ENCODE peak calls at places on chromosomes 16 and 17, in ten cellular contexts. One of them, this sample, is unnamed.

GRCh38 chr17:38725066-38725465 is 5.1 kb upstream of the CISD3 start:
- DNase-seq in endothelial cell of umbilical vein: no peak
- DNase-seq in adrenal gland: no peak
- DNase-seq in prostate gland: no peak
- DNase-seq in stomach: no peak
- DNase-seq in tibial nerve: no peak
- DNase-seq in A549: no peak
- DNase-seq in breast epithelium: no peak
- DNase-seq in heart left ventricle: no peak
- DNase-seq in lower leg skin: no peak
- DNase-seq in this sample: no peak

GRCh38 chr17:81510798-81511549 is 1.6 kb downstream of the ACTG1 start:
- DNase-seq in endothelial cell of umbilical vein: peak; percentile 30
- DNase-seq in adrenal gland: peak; percentile 21
- DNase-seq in prostate gland: no peak
- DNase-seq in stomach: no peak
- DNase-seq in tibial nerve: no peak
- DNase-seq in A549: peak; percentile 65
- DNase-seq in breast epithelium: no peak
- DNase-seq in heart left ventricle: no peak
- DNase-seq in lower leg skin: no peak
- DNase-seq in this sample: peak; percentile 31

GRCh38 chr17:50331085-50331791 is 14.7 kb upstream of the XYLT2 start:
- DNase-seq in endothelial cell of umbilical vein: no peak
- DNase-seq in adrenal gland: peak; percentile 69
- DNase-seq in prostate gland: no peak
- DNase-seq in stomach: no peak
- DNase-seq in tibial nerve: no peak
- DNase-seq in A549: no peak
- DNase-seq in breast epithelium: no peak
- DNase-seq in heart left ventricle: no peak
- DNase-seq in lower leg skin: no peak
- DNase-seq in this sample: no peak

GRCh38 chr17:63035695-63036094 is 69.7 kb downstream of the TANC2 start:
- DNase-seq in endothelial cell of umbilical vein: no peak
- DNase-seq in adrenal gland: no peak
- DNase-seq in prostate gland: no peak
- DNase-seq in stomach: no peak
- DNase-seq in tibial nerve: no peak
- DNase-seq in A549: no peak
- DNase-seq in breast epithelium: no peak
- DNase-seq in heart left ventricle: no peak
- DNase-seq in lower leg skin: no peak
- DNase-seq in this sample: no peak

GRCh38 chr16:54933281-54934150 is 2.9 kb downstream of the IRX5 start:
- DNase-seq in endothelial cell of umbilical vein: no peak
- DNase-seq in adrenal gland: no peak
- DNase-seq in prostate gland: no peak
- DNase-seq in stomach: no peak
- DNase-seq in tibial nerve: no peak
- DNase-seq in A549: no peak
- DNase-seq in breast epithelium: no peak
- DNase-seq in heart left ventricle: no peak
- DNase-seq in lower leg skin: no peak
- DNase-seq in this sample: no peak

GRCh38 chr17:248337-249235 is 67.1 kb upstream of the DOC2B start:
- DNase-seq in endothelial cell of umbilical vein: no peak
- DNase-seq in adrenal gland: peak; percentile 16
- DNase-seq in prostate gland: no peak
- DNase-seq in stomach: no peak
- DNase-seq in tibial nerve: no peak
- DNase-seq in A549: no peak
- DNase-seq in breast epithelium: no peak
- DNase-seq in heart left ventricle: peak; percentile 2
- DNase-seq in lower leg skin: peak; percentile 64
- DNase-seq in this sample: no peak

GRCh38 chr16:49700222-49700927 is 155.5 kb downstream of the ZNF423 start:
- DNase-seq in endothelial cell of umbilical vein: no peak
- DNase-seq in adrenal gland: no peak
- DNase-seq in prostate gland: no peak
- DNase-seq in stomach: no peak
- DNase-seq in tibial nerve: peak; percentile 25
- DNase-seq in A549: no peak
- DNase-seq in breast epithelium: no peak
- DNase-seq in heart left ventricle: peak; percentile 32
- DNase-seq in lower leg skin: peak; percentile 89
- DNase-seq in this sample: peak; percentile 58

GRCh38 chr16:67543036-67543435 is 14.4 kb downstream of the RIPOR1 start:
- DNase-seq in endothelial cell of umbilical vein: no peak
- DNase-seq in adrenal gland: no peak
- DNase-seq in prostate gland: no peak
- DNase-seq in stomach: no peak
- DNase-seq in tibial nerve: no peak
- DNase-seq in A549: no peak
- DNase-seq in breast epithelium: no peak
- DNase-seq in heart left ventricle: no peak
- DNase-seq in lower leg skin: no peak
- DNase-seq in this sample: no peak

GRCh38 chr17:37430051-37430591 is 23.4 kb downstream of the TADA2A start:
- DNase-seq in endothelial cell of umbilical vein: no peak
- DNase-seq in adrenal gland: no peak
- DNase-seq in prostate gland: no peak
- DNase-seq in stomach: no peak
- DNase-seq in tibial nerve: no peak
- DNase-seq in A549: no peak
- DNase-seq in breast epithelium: no peak
- DNase-seq in heart left ventricle: no peak
- DNase-seq in lower leg skin: no peak
- DNase-seq in this sample: no peak

GRCh38 chr17:45391918-45392317 is 40.8 kb downstream of the ARHGAP27 start:
- DNase-seq in endothelial cell of umbilical vein: no peak
- DNase-seq in adrenal gland: no peak
- DNase-seq in prostate gland: no peak
- DNase-seq in stomach: no peak
- DNase-seq in tibial nerve: no peak
- DNase-seq in A549: no peak
- DNase-seq in breast epithelium: no peak
- DNase-seq in heart left ventricle: no peak
- DNase-seq in lower leg skin: no peak
- DNase-seq in this sample: no peak

GRCh38 chr16:58855291-58855823 is 121.2 kb upstream of the GOT2 start:
- DNase-seq in endothelial cell of umbilical vein: no peak
- DNase-seq in adrenal gland: no peak
- DNase-seq in prostate gland: no peak
- DNase-seq in stomach: no peak
- DNase-seq in tibial nerve: no peak
- DNase-seq in A549: no peak
- DNase-seq in breast epithelium: no peak
- DNase-seq in heart left ventricle: no peak
- DNase-seq in lower leg skin: no peak
- DNase-seq in this sample: no peak

GRCh38 chr16:68823401-68823800 is 19.9 kb upstream of the TANGO6 start:
- DNase-seq in endothelial cell of umbilical vein: no peak
- DNase-seq in adrenal gland: no peak
- DNase-seq in prostate gland: no peak
- DNase-seq in stomach: no peak
- DNase-seq in tibial nerve: no peak
- DNase-seq in A549: no peak
- DNase-seq in breast epithelium: peak; percentile 57
- DNase-seq in heart left ventricle: no peak
- DNase-seq in lower leg skin: no peak
- DNase-seq in this sample: no peak

GRCh38 chr16:52643006-52643405 is 96.1 kb upstream of the TOX3 start:
- DNase-seq in endothelial cell of umbilical vein: no peak
- DNase-seq in adrenal gland: no peak
- DNase-seq in prostate gland: no peak
- DNase-seq in stomach: no peak
- DNase-seq in tibial nerve: no peak
- DNase-seq in A549: no peak
- DNase-seq in breast epithelium: no peak
- DNase-seq in heart left ventricle: no peak
- DNase-seq in lower leg skin: no peak
- DNase-seq in this sample: no peak

GRCh38 chr16:8561496-8561895 is 28.8 kb downstream of the TMEM114 start:
- DNase-seq in endothelial cell of umbilical vein: no peak
- DNase-seq in adrenal gland: no peak
- DNase-seq in prostate gland: no peak
- DNase-seq in stomach: no peak
- DNase-seq in tibial nerve: no peak
- DNase-seq in A549: no peak
- DNase-seq in breast epithelium: no peak
- DNase-seq in heart left ventricle: no peak
- DNase-seq in lower leg skin: no peak
- DNase-seq in this sample: no peak

GRCh38 chr16:79768594-79768993 is 168.1 kb upstream of the MAF start:
- DNase-seq in endothelial cell of umbilical vein: no peak
- DNase-seq in adrenal gland: no peak
- DNase-seq in prostate gland: no peak
- DNase-seq in stomach: no peak
- DNase-seq in tibial nerve: peak; percentile 7
- DNase-seq in A549: no peak
- DNase-seq in breast epithelium: no peak
- DNase-seq in heart left ventricle: no peak
- DNase-seq in lower leg skin: no peak
- DNase-seq in this sample: peak; percentile 44

GRCh38 chr17:70976447-70976846 is 807.1 kb downstream of the KCNJ2 start:
- DNase-seq in endothelial cell of umbilical vein: no peak
- DNase-seq in adrenal gland: no peak
- DNase-seq in prostate gland: no peak
- DNase-seq in stomach: no peak
- DNase-seq in tibial nerve: no peak
- DNase-seq in A549: no peak
- DNase-seq in breast epithelium: no peak
- DNase-seq in heart left ventricle: no peak
- DNase-seq in lower leg skin: no peak
- DNase-seq in this sample: no peak

GRCh38 chr17:40819528-40820125 is 2.8 kb downstream of the KRT10 start:
- DNase-seq in endothelial cell of umbilical vein: peak; percentile 48
- DNase-seq in adrenal gland: no peak
- DNase-seq in prostate gland: no peak
- DNase-seq in stomach: no peak
- DNase-seq in tibial nerve: peak; percentile 7
- DNase-seq in A549: no peak
- DNase-seq in breast epithelium: no peak
- DNase-seq in heart left ventricle: peak; percentile 48
- DNase-seq in lower leg skin: no peak
- DNase-seq in this sample: peak; percentile 33
- TF ChIP-seq POLR2A in endothelial cell of umbilical vein: peak; percentile 57
- TF ChIP-seq POLR2A in adrenal gland: no peak
- TF ChIP-seq POLR2A in prostate gland: no peak
- TF ChIP-seq POLR2A in stomach: no peak
- TF ChIP-seq POLR2A in tibial nerve: no peak
- TF ChIP-seq POLR2A in A549: no peak
- TF ChIP-seq POLR2A in breast epithelium: no peak
- TF ChIP-seq POLR2A in heart left ventricle: no peak
- TF ChIP-seq POLR2A in lower leg skin: no peak
- TF ChIP-seq POLR2A in this sample: no peak

DNA sequence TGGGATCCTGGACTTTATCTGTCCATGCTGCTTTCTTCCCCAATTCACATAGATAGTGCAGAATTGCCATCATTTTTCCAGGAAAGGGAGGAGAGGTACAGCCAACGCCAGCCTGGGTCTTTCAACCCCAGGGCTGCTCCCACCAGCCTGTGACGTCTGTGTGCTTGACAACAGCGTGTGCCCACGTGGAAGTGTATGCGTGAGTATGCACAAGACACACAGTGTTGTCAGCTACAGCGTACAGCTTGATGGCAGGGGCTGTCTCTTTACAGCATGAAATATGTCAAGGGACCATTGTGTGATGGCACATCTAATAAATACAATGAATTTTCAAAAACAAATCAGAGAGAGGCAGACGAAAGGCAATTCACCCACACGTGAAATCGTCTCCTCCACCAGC is 62.3 kb downstream of the GSG1L start:
- DNase-seq in endothelial cell of umbilical vein: no peak
- DNase-seq in adrenal gland: no peak
- DNase-seq in prostate gland: no peak
- DNase-seq in stomach: no peak
- DNase-seq in tibial nerve: no peak
- DNase-seq in A549: no peak
- DNase-seq in breast epithelium: no peak
- DNase-seq in heart left ventricle: no peak
- DNase-seq in lower leg skin: no peak
- DNase-seq in this sample: no peak
- H3K4me3 ChIP-seq in endothelial cell of umbilical vein: no peak overlapping the region
- H3K4me3 ChIP-seq in adrenal gland: no peak overlapping the region
- H3K4me3 ChIP-seq in prostate gland: no peak overlapping the region
- H3K4me3 ChIP-seq in stomach: no peak overlapping the region
- H3K4me3 ChIP-seq in tibial nerve: no peak overlapping the region
- H3K4me3 ChIP-seq in A549: no peak overlapping the region
- H3K4me3 ChIP-seq in breast epithelium: no peak overlapping the region
- H3K4me3 ChIP-seq in heart left ventricle: no peak overlapping the region
- H3K4me3 ChIP-seq in lower leg skin: no peak overlapping the region
- H3K4me3 ChIP-seq in this sample: no peak overlapping the region

GRCh38 chr16:27973678-27974077 is 89.8 kb downstream of the GSG1L start:
- DNase-seq in endothelial cell of umbilical vein: no peak
- DNase-seq in adrenal gland: no peak
- DNase-seq in prostate gland: no peak
- DNase-seq in stomach: no peak
- DNase-seq in tibial nerve: no peak
- DNase-seq in A549: no peak
- DNase-seq in breast epithelium: no peak
- DNase-seq in heart left ventricle: no peak
- DNase-seq in lower leg skin: peak; percentile 52
- DNase-seq in this sample: no peak
- TF ChIP-seq CTCF in endothelial cell of umbilical vein: no peak
- TF ChIP-seq CTCF in adrenal gland: no peak
- TF ChIP-seq CTCF in prostate gland: no peak
- TF ChIP-seq CTCF in stomach: no peak
- TF ChIP-seq CTCF in tibial nerve: no peak
- TF ChIP-seq CTCF in A549: no peak
- TF ChIP-seq CTCF in breast epithelium: no peak
- TF ChIP-seq CTCF in heart left ventricle: no peak
- TF ChIP-seq CTCF in lower leg skin: no peak
- TF ChIP-seq CTCF in this sample: no peak

DNA sequence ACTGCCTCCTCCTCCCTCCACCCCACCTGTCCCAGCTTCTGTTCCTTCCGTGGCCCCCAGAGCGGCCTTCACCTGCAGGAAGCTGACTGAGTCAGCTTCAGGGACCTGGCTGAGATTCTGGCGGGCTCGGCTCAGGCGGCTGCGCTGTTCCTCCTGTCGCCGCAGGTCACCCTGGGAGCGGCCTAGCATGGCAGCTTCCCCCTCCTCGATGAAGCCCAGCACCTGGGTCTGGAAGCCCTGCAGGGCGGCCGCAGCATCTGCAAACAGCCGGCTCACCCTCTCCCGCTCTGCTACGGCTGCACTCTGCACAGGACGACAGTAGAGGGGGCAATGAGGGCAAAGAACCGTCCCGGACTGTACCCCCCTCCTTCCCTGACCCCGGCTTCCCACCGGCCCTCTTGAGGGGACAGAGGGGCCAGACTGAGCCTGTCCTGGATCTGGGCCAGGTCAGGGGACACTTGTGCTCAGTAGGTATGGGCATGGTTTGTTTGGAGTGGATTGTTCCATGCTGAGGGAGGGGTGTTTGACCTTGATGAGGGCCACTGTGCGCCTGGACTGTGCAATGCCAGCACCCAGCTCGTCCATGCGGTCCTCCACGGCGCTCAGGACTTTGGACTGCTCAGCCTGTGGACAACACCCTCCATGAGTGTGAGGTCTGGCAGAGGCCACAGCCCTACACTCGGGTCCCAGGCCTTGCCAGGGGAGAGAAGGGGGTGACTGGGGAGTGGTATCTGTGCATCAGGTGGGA is 2.0 kb downstream of the TRIM47 start:
- DNase-seq in endothelial cell of umbilical vein: peak; percentile 40
- DNase-seq in adrenal gland: peak; percentile 60
- DNase-seq in prostate gland: no peak
- DNase-seq in stomach: peak; percentile 79
- DNase-seq in tibial nerve: no peak
- DNase-seq in A549: peak; percentile 74
- DNase-seq in breast epithelium: no peak
- DNase-seq in heart left ventricle: peak; percentile 62
- DNase-seq in lower leg skin: peak; percentile 92
- DNase-seq in this sample: no peak
- TF ChIP-seq POLR2A in endothelial cell of umbilical vein: no peak
- TF ChIP-seq POLR2A in adrenal gland: no peak
- TF ChIP-seq POLR2A in prostate gland: peak; percentile 52
- TF ChIP-seq POLR2A in stomach: no peak
- TF ChIP-seq POLR2A in tibial nerve: no peak
- TF ChIP-seq POLR2A in A549: peak; percentile 15
- TF ChIP-seq POLR2A in breast epithelium: no peak
- TF ChIP-seq POLR2A in heart left ventricle: no peak
- TF ChIP-seq POLR2A in lower leg skin: no peak
- TF ChIP-seq POLR2A in this sample: no peak

This sample was measured in testis.